ENCODE peak calls at places on chromosome 4, in ten cellular contexts. R is right atrium auricular region; O is H9; D is GM04504; Q is mesenteric fat pad; Y is activated T-helper 1 cell treated with anti-CD3 and anti-CD28 coated beads, Interleukin-2, amount 50 U/mL, for 16 hours; W is CD8-positive, alpha-beta memory T cell; F is COR-L47; G is adipocyte; U is iPS-NIHi11. K is an unnamed sample.
A peak's percentile ranks its signal among the peaks of the same experiment; 100 is the strongest.

GRCh38 chr4:89751416-89751815 is 85.5 kb downstream of the SNCA start:
- DNase-seq in F (no peak), O (no peak), D (no peak), G (no peak), U (no peak), R (no peak), Q (no peak), Y (no peak), W (no peak), K (no peak)

GRCh38 chr4:121122661-121123060 is 41.5 kb downstream of the TNIP3 start:
- DNase-seq in Q (no peak), O (no peak), D (no peak), W (no peak), G (no peak), Y (no peak), R (no peak), F (no peak), U (no peak), K (no peak)

GRCh38 chr4:137663376-137664054 is 131.2 kb upstream of the PCDH18 start:
- DNase-seq in Q (no peak), D (no peak), F (no peak), W (no peak), U (no peak), Y (no peak), G (peak; percentile 46), R (no peak), O (no peak), K (no peak)

GRCh38 chr4:138535316-138535715 is 293.2 kb upstream of the SLC7A11 start:
- DNase-seq in Q (no peak), O (no peak), W (no peak), R (no peak), U (no peak), D (no peak), F (no peak), G (peak; percentile 22), Y (no peak), K (no peak)

GRCh38 chr4:76526585-76526990 is 91.6 kb downstream of the SHROOM3 start:
- DNase-seq in Y (no peak), G (no peak), D (no peak), O (no peak), Q (no peak), W (no peak), R (no peak), U (peak; percentile 24), F (peak; percentile 10), K (no peak)

GRCh38 chr4:2484993-2485392 is 16.1 kb downstream of the RNF4 start:
- DNase-seq in Q (no peak), F (no peak), W (peak; percentile 43), D (no peak), Y (peak; percentile 32), O (no peak), G (peak; percentile 37), U (no peak), R (peak; percentile 86), K (no peak)

GRCh38 chr4:123588631-123589223 is 192.1 kb downstream of the SPRY1 start:
- DNase-seq in Q (no peak), W (no peak), U (no peak), G (peak; percentile 70), O (no peak), Y (no peak), F (peak; percentile 62), R (no peak), D (no peak), K (no peak)

GRCh38 chr4:94550352-94550751 is 98.6 kb downstream of the PDLIM5 start:
- DNase-seq in W (no peak), Y (no peak), Q (no peak), R (no peak), F (no peak), U (no peak), O (no peak), G (no peak), D (no peak), K (no peak)

GRCh38 chr4:1136028-1136427 is 22.7 kb upstream of the RNF212 start:
- DNase-seq in W (no peak), F (no peak), O (no peak), U (no peak), Y (no peak), R (no peak), G (no peak), D (no peak), Q (no peak), K (no peak)

GRCh38 chr4:156321203-156321602 is 367.5 kb upstream of the CTSO start:
- DNase-seq in R (no peak), Y (no peak), O (no peak), Q (no peak), U (no peak), D (peak; percentile 37), F (no peak), W (no peak), G (peak; percentile 64), K (no peak)

GRCh38 chr4:108693819-108694218 is 43.4 kb downstream of the OSTC start:
- DNase-seq in W (no peak), O (no peak), R (no peak), U (no peak), D (no peak), G (peak; percentile 75), Y (no peak), Q (no peak), F (no peak), K (no peak)

GRCh38 chr4:25713812-25714211 is 58.2 kb downstream of the SLC34A2 start:
- DNase-seq in G (no peak), R (no peak), F (no peak), D (no peak), Y (no peak), Q (no peak), O (no peak), U (no peak), W (no peak), K (no peak)

GRCh38 chr4:123616970-123617392 is 220.4 kb downstream of the SPRY1 start:
- DNase-seq in G (no peak), D (peak; percentile 64), Q (no peak), U (peak; percentile 23), O (no peak), W (peak; percentile 43), F (peak; percentile 76), Y (peak; percentile 6), R (peak; percentile 82), K (no peak)

GRCh38 chr4:78310056-78310731 is 241.4 kb upstream of the ANXA3 start:
- DNase-seq in F (no peak), U (no peak), W (no peak), O (no peak), G (peak; percentile 10), D (no peak), R (no peak), Q (no peak), Y (no peak), K (no peak)

GRCh38 chr4:83386931-83387897 is 52.6 kb upstream of the HPSE start:
- DNase-seq in G (peak; percentile 7), U (peak; percentile 41), W (no peak), O (peak; percentile 41), R (no peak), Y (no peak), Q (no peak), D (no peak), F (no peak), K (no peak)

GRCh38 chr4:95000076-95000648 is 242.4 kb downstream of the BMPR1B start:
- DNase-seq in O (no peak), W (no peak), G (peak; percentile 55), Y (no peak), R (no peak), D (no peak), U (no peak), Q (no peak), F (no peak), K (no peak)

GRCh38 chr4:8155660-8156421 is 2.8 kb downstream of the ABLIM2 start:
- DNase-seq in F (no peak), Q (no peak), W (no peak), Y (no peak), U (no peak), G (no peak), D (no peak), O (no peak), R (no peak), K (no peak)

GRCh38 chr4:173367285-173367684 is 3.5 kb upstream of the SAP30 start:
- DNase-seq in G (peak; percentile 14), D (no peak), W (no peak), Y (no peak), O (no peak), R (no peak), F (no peak), Q (no peak), U (no peak), K (no peak)

GRCh38 chr4:87978656-87979055 is 3.1 kb downstream of the SPP1 start:
- DNase-seq in D (no peak), W (no peak), Y (no peak), F (no peak), R (no peak), Q (no peak), O (no peak), G (no peak), U (no peak), K (no peak)

GRCh38 chr4:30754021-30754420 is 33.9 kb downstream of the PCDH7 start:
- DNase-seq in U (no peak), R (no peak), W (no peak), F (no peak), Q (no peak), Y (no peak), G (peak; percentile 22), D (no peak), O (no peak), K (no peak)

GRCh38 chr4:184355857-184356256 is 118.5 kb downstream of the IRF2 start:
- DNase-seq in D (no peak), U (no peak), O (peak; percentile 1), Q (no peak), F (no peak), W (no peak), G (no peak), R (peak; percentile 38), Y (no peak), K (no peak)

GRCh38 chr4:142243250-142243649 is 602.9 kb downstream of the INPP4B start:
- DNase-seq in U (no peak), F (no peak), O (no peak), Q (no peak), R (no peak), Y (no peak), W (no peak), G (peak; percentile 15), D (no peak), K (no peak)

GRCh38 chr4:103400405-103400804 is 202.3 kb upstream of the CENPE start:
- DNase-seq in W (no peak), O (no peak), R (no peak), U (peak; percentile 15), Q (no peak), G (no peak), Y (no peak), D (no peak), F (no peak), K (no peak)

GRCh38 chr4:2868840-2869487 is 25.3 kb downstream of the ADD1 start:
- DNase-seq in F (no peak), W (no peak), Y (no peak), U (no peak), G (no peak), R (no peak), Q (no peak), D (no peak), O (no peak), K (no peak)

GRCh38 chr4:38539501-38539900 is 124.5 kb upstream of the KLF3 start:
- DNase-seq in D (no peak), R (no peak), U (no peak), Q (no peak), Y (no peak), O (no peak), G (no peak), W (no peak), F (no peak), K (no peak)

GRCh38 chr4:120156115-120156718 is 89.6 kb upstream of the MAD2L1 start:
- DNase-seq in D (peak; percentile 24), F (peak; percentile 30), G (peak; percentile 87), Y (no peak), O (no peak), U (peak; percentile 17), W (no peak), Q (no peak), R (no peak), K (no peak)

K was measured in cortex of kidney.